ENCODE peak calls at places on chromosome 16, in ten cellular contexts. D, X, B, Z, P, Y, M, L, Q and O are unnamed samples.

GRCh38 chr16:29837833-29838232 is 17.6 kb downstream of the MVP start:
- DNase-seq in P (no peak), Z (no peak), Q (no peak), Y (no peak), L (no peak), M (no peak), B (no peak), X (no peak), D (no peak), O (no peak)

GRCh38 chr16:79402356-79402755 is 198.2 kb downstream of the MAF start:
- DNase-seq in L (no peak), Z (peak), B (peak), D (no peak), X (no peak), M (no peak), P (no peak), Y (no peak), Q (peak), O (peak)

GRCh38 chr16:31087971-31088370 is 772 bp downstream of the PRSS53 start:
- DNase-seq in X (no peak), Z (no peak), B (no peak), Y (no peak), D (no peak), M (no peak), L (no peak), Q (no peak), P (no peak), O (no peak)

GRCh38 chr16:13307255-13307654 is 405.9 kb downstream of the SHISA9 start:
- DNase-seq in X (no peak), P (no peak), Q (no peak), M (no peak), L (no peak), B (peak), D (no peak), Z (peak), Y (no peak), O (no peak)

GRCh38 chr16:30893744-30894539 is at the start of gene BCL7C:
- DNase-seq in Q (peak), P (peak), M (peak), L (peak), X (peak), D (peak), Y (peak), B (peak), Z (peak), O (peak)

GRCh38 chr16:48720266-48720665 is 110.3 kb upstream of the N4BP1 start:
- DNase-seq in X (no peak), Q (peak), L (peak), D (no peak), B (peak), Z (no peak), M (no peak), P (no peak), Y (no peak), O (no peak)

GRCh38 chr16:50025544-50025931 is 513 bp downstream of the CNEP1R1 start:
- DNase-seq in D (peak), Q (peak), L (no peak), Z (peak), Y (no peak), P (no peak), M (peak), B (no peak), X (peak), O (no peak)

GRCh38 chr16:49817754-49818507 is 38.0 kb downstream of the ZNF423 start:
- DNase-seq in Z (no peak), D (no peak), Q (no peak), Y (no peak), P (no peak), M (no peak), B (no peak), X (no peak), L (no peak), O (no peak)

GRCh38 chr16:78407191-78407590 is 307.7 kb downstream of the WWOX start:
- DNase-seq in Y (no peak), M (no peak), Q (no peak), X (peak), D (no peak), P (no peak), L (no peak), Z (no peak), B (no peak), O (peak)

GRCh38 chr16:49415083-49415482 is 41.5 kb downstream of the C16orf78 start:
- DNase-seq in B (no peak), L (no peak), Z (no peak), D (no peak), M (no peak), Q (no peak), P (no peak), X (no peak), Y (no peak), O (no peak)

GRCh38 chr16:82425661-82426060 is 201.1 kb upstream of the CDH13 start:
- DNase-seq in L (no peak), B (no peak), D (no peak), P (no peak), Z (no peak), Y (no peak), Q (no peak), M (no peak), X (no peak), O (no peak)

GRCh38 chr16:28218109-28218508 is 6.3 kb upstream of the XPO6 start:
- DNase-seq in Y (no peak), B (peak), Q (no peak), M (peak), D (peak), Z (no peak), L (peak), P (no peak), X (peak), O (peak)

GRCh38 chr16:19804538-19805323 is 79.9 kb downstream of the GPRC5B start:
- DNase-seq in Q (peak), Z (peak), L (no peak), X (peak), Y (peak), B (peak), D (peak), M (peak), P (peak), O (peak)

GRCh38 chr16:84610385-84610784 is 7.5 kb downstream of the COTL1 start:
- DNase-seq in M (no peak), Y (no peak), P (no peak), Z (no peak), B (no peak), X (no peak), D (no peak), L (no peak), Q (no peak), O (no peak)

GRCh38 chr16:56878455-56878854 is 13.4 kb downstream of the SLC12A3 start:
- DNase-seq in P (no peak), X (no peak), D (no peak), Q (no peak), Z (no peak), Y (no peak), B (no peak), L (no peak), M (no peak), O (no peak)

GRCh38 chr16:25941800-25942558 is 250.2 kb downstream of the HS3ST4 start:
- DNase-seq in Z (no peak), P (no peak), L (no peak), Q (no peak), D (no peak), M (no peak), X (peak), B (no peak), Y (no peak), O (no peak)

GRCh38 chr16:58124601-58124915 is 4.6 kb downstream of the CFAP20 start:
- DNase-seq in Y (no peak), D (no peak), Z (no peak), X (no peak), L (no peak), Q (no peak), P (no peak), M (no peak), B (no peak), O (no peak)

GRCh38 chr16:2008631-2009301 is 855 bp downstream of the ZNF598 start:
- DNase-seq in P (no peak), Z (no peak), M (no peak), D (no peak), Q (peak), X (peak), B (no peak), L (peak), Y (no peak), O (no peak)

GRCh38 chr16:89565506-89566372 is 5.3 kb downstream of the RPL13 start:
- DNase-seq in D (peak), L (peak), M (peak), X (peak), Y (peak), P (no peak), Q (peak), B (peak), Z (peak), O (peak)

GRCh38 chr16:53530046-53530445 is 27.0 kb upstream of the AKTIP start:
- DNase-seq in Q (no peak), Z (no peak), X (no peak), M (no peak), Y (no peak), P (no peak), D (no peak), B (no peak), L (no peak), O (no peak)

GRCh38 chr16:8957509-8958157 is 6.1 kb downstream of the USP7 start:
- DNase-seq in D (no peak), Q (no peak), Y (no peak), Z (no peak), P (no peak), B (no peak), X (no peak), M (no peak), L (no peak), O (no peak)

GRCh38 chr16:79770244-79771064 is 169.9 kb upstream of the MAF start:
- DNase-seq in D (peak), Y (peak), Q (peak), P (peak), Z (peak), X (peak), L (peak), M (peak), B (peak), O (peak)